ENCODE peak calls at places on chromosomes 16 and 17, in eight cellular contexts. T is IMR-90, Q is stomach, K is thyroid gland, O is tibial nerve, G is body of pancreas, B is Peyer's patch, R is HCT116. X is an unnamed sample. For H3K27me3, the result is how much of the 10 kb centered on the place peaks cover.

GRCh38 chr16:67726106-67727034 is 7.3 kb upstream of the GFOD2 start:
- DNase-seq in T (peak), Q (no peak), K (peak), O (no peak), G (no peak), B (no peak), R (no peak), X (no peak)

GRCh38 chr17:34607917-34608316 is 28.5 kb downstream of the TMEM132E start:
- DNase-seq in T (no peak), Q (no peak), K (no peak), O (no peak), G (no peak), B (no peak), R (no peak), X (no peak)

GRCh38 chr17:57104461-57105175 is 19.6 kb downstream of the AKAP1 start:
- DNase-seq in T (peak), Q (no peak), K (no peak), O (no peak), G (no peak), B (no peak), R (no peak), X (no peak)

GRCh38 chr16:58556678-58557077 is 41.4 kb downstream of the SETD6 start:
- DNase-seq in T (peak), Q (no peak), K (no peak), O (no peak), G (no peak), B (no peak), R (no peak), X (no peak)

GRCh38 chr16:66420396-66420795 is 6.7 kb upstream of the BEAN1 start:
- DNase-seq in T (peak), Q (no peak), K (no peak), O (no peak), G (no peak), B (no peak), R (no peak), X (no peak)

GRCh38 chr17:76189741-76190140 is 48.7 kb upstream of the FOXJ1 start:
- DNase-seq in T (no peak), Q (no peak), K (no peak), O (no peak), G (no peak), B (no peak), R (no peak), X (no peak)

GRCh38 chr16:28260193-28260592 is 32.1 kb upstream of the SBK1 start:
- DNase-seq in T (no peak), Q (no peak), K (no peak), O (no peak), G (no peak), B (no peak), R (no peak), X (no peak)

GRCh38 chr16:56041556-56042140 is 149.6 kb upstream of the GNAO1 start:
- DNase-seq in T (no peak), Q (no peak), K (peak), O (no peak), G (peak), B (no peak), R (peak), X (peak)

GRCh38 chr17:74690409-74690825 is 22.3 kb downstream of the CD300LF start:
- DNase-seq in T (no peak), Q (no peak), K (no peak), O (peak), G (peak), B (no peak), R (no peak), X (peak)

GRCh38 chr16:22318690-22319358 is 21.6 kb downstream of the POLR3E start:
- DNase-seq in T (peak), Q (peak), K (no peak), O (peak), G (no peak), B (peak), R (no peak), X (peak)

GRCh38 chr17:49741009-49741691 is 22.8 kb downstream of the FAM117A start:
- DNase-seq in T (peak), Q (no peak), K (no peak), O (no peak), G (no peak), B (no peak), R (no peak), X (no peak)

GRCh38 chr16:72819345-72819744 is 228.6 kb downstream of the ZFHX3 start:
- DNase-seq in T (peak), Q (no peak), K (no peak), O (no peak), G (no peak), B (no peak), R (no peak), X (no peak)

GRCh38 chr16:56425439-56425832 is at the start of gene AMFR:
- DNase-seq in T (peak), Q (peak), K (peak), O (no peak), G (peak), B (peak), R (peak), X (peak)

GRCh38 chr16:31356566-31357323 is 1.8 kb downstream of the ITGAX start:
- DNase-seq in T (no peak), Q (no peak), K (no peak), O (no peak), G (no peak), B (no peak), R (no peak), X (no peak)

GRCh38 chr16:70738083-70738977 is 52.5 kb upstream of the MTSS2 start:
- DNase-seq in T (peak), Q (peak), K (no peak), O (peak), G (peak), B (no peak), R (no peak), X (no peak)

GRCh38 chr17:73304971-73305786 is 6.6 kb downstream of the CDC42EP4 start:
- DNase-seq in T (peak), Q (peak), K (peak), O (no peak), G (peak), B (no peak), R (peak), X (peak)

GRCh38 chr17:80855968-80856862 is 135.4 kb upstream of the CHMP6 start:
- DNase-seq in T (peak), Q (peak), K (no peak), O (no peak), G (peak), B (no peak), R (peak), X (no peak)

GRCh38 chr16:7116734-7117133 is 215.9 kb upstream of the RBFOX1 start:
- DNase-seq in T (no peak), Q (no peak), K (no peak), O (no peak), G (no peak), B (no peak), R (no peak), X (no peak)

GRCh38 chr17:27765353-27765752 is 35.0 kb downstream of the NOS2 start:
- DNase-seq in T (no peak), Q (no peak), K (no peak), O (no peak), G (no peak), B (no peak), R (no peak), X (no peak)

GRCh38 chr16:8194795-8195194 is 395.5 kb downstream of the TMEM114 start:
- DNase-seq in T (no peak), Q (no peak), K (no peak), O (no peak), G (no peak), B (no peak), R (no peak), X (no peak)

GRCh38 chr17:6666077-6666521 is 14.5 kb downstream of the C17orf100 start:
- DNase-seq in T (peak), Q (peak), K (peak), O (peak), G (peak), B (peak), R (peak), X (peak)

GRCh38 chr17:978110-979093 is 1.2 kb downstream of the NXN start:
- DNase-seq in T (peak), Q (peak), K (no peak), O (no peak), G (no peak), B (no peak), R (no peak), X (no peak)

GRCh38 chr17:70767102-70767701 is 597.9 kb downstream of the KCNJ2 start:
- DNase-seq in T (peak), Q (no peak), K (no peak), O (no peak), G (no peak), B (no peak), R (peak), X (no peak)

GRCh38 chr17:47267354-47267828 is 13.8 kb downstream of the ITGB3 start:
- DNase-seq in T (peak), Q (no peak), K (no peak), O (no peak), G (no peak), B (no peak), R (no peak), X (no peak)

GRCh38 chr16:23072084-23072599 is 77.1 kb downstream of the USP31 start:
- DNase-seq in T (peak), Q (peak), K (peak), O (peak), G (peak), B (no peak), R (no peak), X (peak)

GRCh38 chr17:67602974-67603373 is 114.8 kb upstream of the NOL11 start:
- DNase-seq in T (peak), Q (peak), K (peak), O (no peak), G (peak), B (no peak), R (peak), X (peak)

GRCh38 chr17:27608330-27609230 is 22.4 kb upstream of the LGALS9 start:
- DNase-seq in T (no peak), Q (no peak), K (no peak), O (no peak), G (no peak), B (no peak), R (no peak), X (no peak)

GRCh38 chr17:80760501-80760900 is 215.9 kb downstream of the RPTOR start:
- DNase-seq in T (no peak), Q (peak), K (no peak), O (no peak), G (peak), B (no peak), R (no peak), X (no peak)

GRCh38 chr17:81020767-81021497 is 14.0 kb upstream of the BAIAP2 start:
- DNase-seq in T (peak), Q (no peak), K (peak), O (no peak), G (no peak), B (no peak), R (no peak), X (no peak)

DNA sequence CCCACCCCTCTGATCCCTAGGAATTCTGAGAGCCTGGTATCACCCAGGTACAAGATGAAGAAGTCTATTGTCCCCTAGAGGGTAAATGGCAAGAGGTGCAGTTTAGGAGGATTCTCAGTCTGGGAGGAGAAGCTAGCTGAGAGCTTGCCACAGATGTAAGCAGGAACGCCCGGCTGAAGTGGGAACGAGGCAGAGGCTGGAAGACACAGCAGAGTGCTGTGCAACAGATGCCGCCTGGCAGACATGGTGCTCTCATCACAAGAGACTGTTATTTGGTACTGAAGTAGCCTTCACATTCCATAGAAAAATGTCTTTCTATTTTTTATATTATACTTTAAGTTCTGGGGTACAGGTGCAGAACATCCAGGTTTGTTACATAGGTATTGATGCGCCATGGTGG is 20.3 kb upstream of the KRT20 start:
- DNase-seq in T (no peak), Q (no peak), K (no peak), O (no peak), G (no peak), B (no peak), R (no peak), X (no peak)
- H3K27me3 ChIP-seq in T (under half), Q (under half), K (under half), O (under half), G (under half), B (under half), R (under half), X (under half)

DNA sequence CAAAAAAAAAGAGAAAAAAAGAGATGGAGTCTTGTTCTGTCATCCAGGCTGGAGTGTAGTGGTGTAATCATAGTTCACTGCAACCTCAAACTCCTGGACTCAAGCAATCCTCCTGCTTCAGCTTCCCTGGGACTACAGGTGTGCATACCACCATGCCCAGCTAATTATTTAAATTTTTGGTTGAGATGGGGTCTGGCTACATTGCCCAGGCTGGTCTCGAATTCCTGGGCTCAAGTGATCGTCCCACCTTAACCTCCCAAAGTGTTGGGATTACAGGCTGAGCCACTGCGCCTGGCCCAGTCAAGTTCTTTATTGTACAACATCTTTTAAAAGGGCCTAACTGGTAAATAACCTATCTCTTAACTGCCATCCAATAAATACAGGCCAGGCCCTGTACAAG is 6.1 kb upstream of the RANGRF start:
- DNase-seq in T (no peak), Q (no peak), K (no peak), O (no peak), G (no peak), B (no peak), R (no peak), X (no peak)
- TF ChIP-seq POLR2A in T (no peak), Q (no peak), K (no peak), O (no peak), G (no peak), B (no peak), R (no peak), X (no peak)

GRCh38 chr17:64777413-64778101 is 115.5 kb upstream of the SMURF2 start:
- DNase-seq in T (no peak), Q (no peak), K (peak), O (no peak), G (peak), B (peak), R (no peak), X (no peak)
- H3K27ac ChIP-seq in T (no peak), Q (peak), K (peak), O (no peak), G (peak), B (peak), R (no peak), X (no peak)

GRCh38 chr17:43559161-43559816 is 13.1 kb upstream of the ETV4 start:
- DNase-seq in T (no peak), Q (no peak), K (no peak), O (no peak), G (no peak), B (no peak), R (no peak), X (no peak)
- H3K27me3 ChIP-seq in T (under half), Q (under half), K (under half), O (under half), G (under half), B (under half), R (under half), X (under half)

DNA sequence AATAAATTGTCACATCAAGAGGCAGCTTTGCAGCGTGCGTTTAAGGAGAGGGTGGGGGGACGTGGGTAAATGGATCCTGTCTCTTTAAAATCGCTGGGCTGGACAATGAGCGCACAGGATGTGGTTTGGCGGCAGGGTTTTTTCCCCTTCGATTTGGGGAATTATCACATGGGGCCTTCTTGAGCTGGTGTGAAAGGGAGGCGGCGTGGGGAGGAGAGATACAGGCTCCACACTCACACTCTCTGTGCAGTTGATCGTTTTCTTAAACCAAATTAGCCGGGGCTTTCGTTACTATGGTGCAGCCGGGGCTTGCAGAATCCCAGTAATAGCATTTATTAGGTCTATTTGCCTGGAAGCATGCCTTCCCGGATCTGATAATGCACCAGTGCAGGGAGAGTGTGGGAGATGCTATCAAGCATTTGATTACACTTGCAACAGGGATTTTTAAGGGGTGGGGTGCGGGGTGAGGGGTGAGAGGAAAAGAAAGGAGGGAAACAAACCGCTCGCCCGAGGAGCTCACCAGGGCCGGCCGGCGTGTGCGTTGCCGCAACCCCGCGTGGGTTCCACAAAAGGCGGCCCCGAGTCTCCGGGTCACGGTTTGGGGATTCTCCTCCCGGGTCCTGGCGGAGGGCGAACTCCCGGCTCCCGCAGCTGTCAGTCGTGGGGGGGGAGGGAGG is 58.9 kb upstream of the GSE1 start:
- DNase-seq in T (peak), Q (peak), K (peak), O (peak), G (peak), B (peak), R (peak), X (peak)
- TF ChIP-seq POLR2A in T (no peak), Q (no peak), K (peak), O (peak), G (no peak), B (no peak), R (peak), X (no peak)

GRCh38 chr17:19379306-19380075 is 1.2 kb downstream of the MAPK7 start:
- DNase-seq in T (no peak), Q (no peak), K (no peak), O (no peak), G (no peak), B (no peak), R (no peak), X (no peak)
- H3K27ac ChIP-seq in T (peak), Q (peak), K (no peak), O (peak), G (peak), B (peak), R (no peak), X (peak)

GRCh38 chr16:54934536-54935410 is 4.1 kb downstream of the IRX5 start:
- DNase-seq in T (no peak), Q (no peak), K (no peak), O (no peak), G (no peak), B (no peak), R (no peak), X (no peak)

GRCh38 chr16:54931041-54931756 is 534 bp downstream of the IRX5 start:
- DNase-seq in T (no peak), Q (no peak), K (no peak), O (no peak), G (peak), B (no peak), R (no peak), X (no peak)

GRCh38 chr16:54931757-54932660 is 1.3 kb downstream of the IRX5 start:
- DNase-seq in T (no peak), Q (no peak), K (no peak), O (no peak), G (no peak), B (no peak), R (no peak), X (no peak)

GRCh38 chr16:54933281-54934150 is 2.9 kb downstream of the IRX5 start:
- DNase-seq in T (no peak), Q (no peak), K (no peak), O (no peak), G (no peak), B (no peak), R (no peak), X (no peak)

GRCh38 chr16:54932737-54933254 is 2.1 kb downstream of the IRX5 start:
- DNase-seq in T (no peak), Q (no peak), K (no peak), O (no peak), G (no peak), B (no peak), R (no peak), X (no peak)
- H3K27me3 ChIP-seq in T (half or more), Q (under half), K (half or more), O (under half), G (half or more), B (half or more), R (under half), X (under half)

GRCh38 chr17:4498461-4499397 is at the start of gene SPNS2:
- DNase-seq in T (peak), Q (peak), K (peak), O (no peak), G (peak), B (peak), R (no peak), X (peak)
- TF ChIP-seq POLR2A in T (no peak), Q (no peak), K (peak), O (no peak), G (no peak), B (no peak), R (no peak), X (no peak)

GRCh38 chr16:24781256-24781655 is 51.8 kb downstream of the TNRC6A start:
- DNase-seq in T (no peak), Q (no peak), K (no peak), O (no peak), G (no peak), B (no peak), R (no peak), X (no peak)

GRCh38 chr16:24778676-24779075 is 49.2 kb downstream of the TNRC6A start:
- DNase-seq in T (no peak), Q (no peak), K (no peak), O (no peak), G (no peak), B (no peak), R (no peak), X (no peak)

GRCh38 chr16:24789881-24790280 is 55.9 kb upstream of the SLC5A11 start:
- DNase-seq in T (no peak), Q (no peak), K (no peak), O (no peak), G (no peak), B (no peak), R (no peak), X (no peak)

DNA sequence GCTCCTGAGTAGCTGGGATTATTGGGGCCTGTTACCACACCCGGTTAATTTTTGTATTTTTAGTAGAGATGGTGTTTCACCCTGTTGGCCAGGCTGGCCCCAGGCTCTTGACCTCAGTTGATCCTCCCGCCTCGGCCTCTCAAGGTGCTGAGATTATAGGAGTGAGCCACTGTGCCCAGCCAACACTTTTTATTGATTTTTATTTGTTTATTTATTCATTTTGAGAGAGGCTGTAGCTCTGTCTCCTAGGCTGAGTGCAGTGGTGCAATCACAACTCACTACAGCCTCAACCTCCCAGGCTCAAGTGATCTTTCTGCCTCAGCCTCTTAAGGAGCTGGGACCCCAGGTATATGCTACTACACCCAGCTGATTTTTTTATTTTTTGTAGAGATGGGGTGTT is 54.7 kb downstream of the TNRC6A start:
- DNase-seq in T (no peak), Q (no peak), K (no peak), O (no peak), G (no peak), B (no peak), R (no peak), X (no peak)
- H3K27ac ChIP-seq in T (no peak), Q (no peak), K (no peak), O (no peak), G (no peak), B (no peak), R (no peak), X (no peak)

GRCh38 chr16:1074379-1074649 is 1.8 kb downstream of the SSTR5 start:
- DNase-seq in T (no peak), Q (no peak), K (no peak), O (no peak), G (no peak), B (no peak), R (no peak), X (no peak)
- H3K27me3 ChIP-seq in T (half or more), Q (under half), K (under half), O (under half), G (half or more), B (under half), R (under half), X (under half)